ENCODE peak calls at places on chromosomes 16 and 17, in four cellular contexts. One of them, this sample, is unnamed.

GRCh38 chr17:40086150-40087044 is 14.0 kb downstream of the NR1D1 start:
- DNase-seq in HepG2: peak; percentile 52
- DNase-seq in GM12878: no peak
- DNase-seq in K562: peak; percentile 89
- DNase-seq in this sample: peak; percentile 92

GRCh38 chr16:31352344-31353115 is 2.4 kb upstream of the ITGAX start:
- DNase-seq in HepG2: no peak
- DNase-seq in GM12878: no peak
- DNase-seq in K562: no peak
- DNase-seq in this sample: no peak

GRCh38 chr16:89090182-89090630 is 3.4 kb upstream of the ACSF3 start:
- DNase-seq in HepG2: no peak
- DNase-seq in GM12878: no peak
- DNase-seq in K562: peak; percentile 68
- DNase-seq in this sample: no peak

GRCh38 chr17:6498798-6499540 is 54.7 kb downstream of the PIMREG start:
- DNase-seq in HepG2: no peak
- DNase-seq in GM12878: no peak
- DNase-seq in K562: no peak
- DNase-seq in this sample: no peak

GRCh38 chr17:17151962-17152361 is 54.2 kb downstream of the PLD6 start:
- DNase-seq in HepG2: no peak
- DNase-seq in GM12878: no peak
- DNase-seq in K562: no peak
- DNase-seq in this sample: no peak

GRCh38 chr17:48024149-48025039 is 13.2 kb downstream of the COPZ2 start:
- DNase-seq in HepG2: no peak
- DNase-seq in GM12878: no peak
- DNase-seq in K562: no peak
- DNase-seq in this sample: no peak

GRCh38 chr17:2214887-2215615 is 88.5 kb downstream of the SMG6 start:
- DNase-seq in HepG2: no peak
- DNase-seq in GM12878: no peak
- DNase-seq in K562: no peak
- DNase-seq in this sample: peak; percentile 43

GRCh38 chr16:4087099-4087885 is 28.9 kb downstream of the ADCY9 start:
- DNase-seq in HepG2: no peak
- DNase-seq in GM12878: no peak
- DNase-seq in K562: no peak
- DNase-seq in this sample: no peak

GRCh38 chr17:2624292-2624731 is 30.9 kb downstream of the PAFAH1B1 start:
- DNase-seq in HepG2: no peak
- DNase-seq in GM12878: peak; percentile 21
- DNase-seq in K562: no peak
- DNase-seq in this sample: no peak

GRCh38 chr17:37239690-37240344 is 136.0 kb upstream of the C17orf78 start:
- DNase-seq in HepG2: peak; percentile 8
- DNase-seq in GM12878: no peak
- DNase-seq in K562: no peak
- DNase-seq in this sample: peak; percentile 33

DNA sequence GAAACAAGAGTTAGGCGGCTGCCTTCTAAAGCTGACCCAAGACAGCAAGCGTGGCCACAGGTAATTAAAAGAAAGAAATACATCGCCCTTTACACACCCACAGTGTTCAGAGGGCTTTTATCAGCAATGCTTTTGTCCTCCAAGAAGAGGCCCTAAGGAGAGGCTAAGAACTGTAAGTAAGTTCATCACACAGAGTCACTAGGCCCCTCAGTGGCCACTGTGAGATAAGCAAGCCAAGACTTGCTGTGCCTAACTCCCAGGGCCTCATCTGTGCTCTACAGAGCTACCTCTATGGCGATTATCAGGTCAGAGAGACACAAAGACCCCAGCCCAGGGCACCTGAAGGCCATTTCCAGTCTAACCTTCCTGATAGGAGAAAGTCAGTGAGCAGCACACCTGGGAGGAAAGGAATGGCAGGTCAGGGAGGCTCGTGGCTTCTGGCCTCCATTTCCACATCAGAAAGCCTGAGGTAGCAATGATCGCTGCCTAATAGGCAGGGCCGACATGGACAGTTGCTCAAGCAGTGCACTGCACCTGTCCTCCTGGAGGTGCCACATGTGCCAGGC is 545.2 kb upstream of the CDH11 start:
- DNase-seq in HepG2: peak; percentile 9
- DNase-seq in GM12878: no peak
- DNase-seq in K562: no peak
- DNase-seq in this sample: no peak
- TF ChIP-seq NFIC in HepG2: no peak
- TF ChIP-seq NFIC in GM12878: no peak
- TF ChIP-seq NFIC in K562: no peak
- TF ChIP-seq NFIC in this sample: no peak

DNA sequence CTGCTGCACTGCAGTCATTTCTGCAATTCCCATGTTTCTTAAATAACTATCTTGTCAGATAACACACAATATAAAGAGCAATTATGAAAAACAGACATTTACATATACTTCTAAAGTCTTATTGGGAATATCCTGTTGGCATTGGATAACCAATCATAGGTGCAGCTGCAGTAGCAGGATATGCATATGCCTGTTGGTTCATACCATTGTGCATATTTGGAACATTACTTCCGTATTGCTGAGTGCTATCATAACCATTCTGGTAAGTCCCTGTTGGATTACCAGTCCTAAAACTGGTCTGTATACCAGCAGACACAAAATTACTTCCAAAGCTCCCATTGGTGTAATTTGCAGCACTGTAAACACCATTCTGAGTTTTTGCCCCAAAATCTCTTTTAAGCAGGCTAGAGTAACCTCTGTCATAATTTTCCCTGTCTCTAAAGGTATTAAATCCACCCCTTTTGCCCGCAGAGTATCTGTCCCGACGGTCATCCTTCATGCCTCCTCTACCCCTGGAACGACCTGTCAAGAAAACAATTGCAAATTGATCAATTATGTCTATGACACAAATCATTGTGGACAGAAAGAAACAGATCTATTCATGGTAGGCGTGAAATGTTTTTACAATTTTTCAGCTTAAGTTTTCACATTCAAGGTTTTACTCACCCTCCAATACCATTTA is 3.1 kb upstream of the POLG2 start:
- DNase-seq in HepG2: no peak
- DNase-seq in GM12878: no peak
- DNase-seq in K562: no peak
- DNase-seq in this sample: no peak
- TF ChIP-seq NFIC in HepG2: no peak
- TF ChIP-seq NFIC in GM12878: no peak
- TF ChIP-seq NFIC in K562: no peak
- TF ChIP-seq NFIC in this sample: no peak

GRCh38 chr16:20611975-20612471 is 35.9 kb upstream of the ACSM2B start:
- DNase-seq in HepG2: no peak
- DNase-seq in GM12878: no peak
- DNase-seq in K562: no peak
- DNase-seq in this sample: no peak
- TF ChIP-seq NFIC in HepG2: no peak
- TF ChIP-seq NFIC in GM12878: no peak
- TF ChIP-seq NFIC in K562: no peak
- TF ChIP-seq NFIC in this sample: no peak

GRCh38 chr16:30054959-30055553 is 10.5 kb upstream of the ALDOA start:
- DNase-seq in HepG2: peak; percentile 62
- DNase-seq in GM12878: no peak
- DNase-seq in K562: peak; percentile 54
- DNase-seq in this sample: peak; percentile 56
- TF ChIP-seq NFIC in HepG2: no peak
- TF ChIP-seq NFIC in GM12878: no peak
- TF ChIP-seq NFIC in K562: no peak
- TF ChIP-seq NFIC in this sample: no peak

GRCh38 chr16:10657925-10658324 is 36.8 kb downstream of the TEKT5 start:
- DNase-seq in HepG2: peak; percentile 51
- DNase-seq in GM12878: no peak
- DNase-seq in K562: no peak
- DNase-seq in this sample: no peak

GRCh38 chr16:10661236-10661635 is 33.5 kb downstream of the TEKT5 start:
- DNase-seq in HepG2: no peak
- DNase-seq in GM12878: no peak
- DNase-seq in K562: no peak
- DNase-seq in this sample: no peak

GRCh38 chr16:10656618-10657017 is 38.1 kb downstream of the TEKT5 start:
- DNase-seq in HepG2: no peak
- DNase-seq in GM12878: no peak
- DNase-seq in K562: no peak
- DNase-seq in this sample: no peak

GRCh38 chr16:10661737-10662136 is 33.0 kb downstream of the TEKT5 start:
- DNase-seq in HepG2: no peak
- DNase-seq in GM12878: no peak
- DNase-seq in K562: no peak
- DNase-seq in this sample: no peak

GRCh38 chr16:10658943-10659342 is 35.8 kb downstream of the TEKT5 start:
- DNase-seq in HepG2: no peak
- DNase-seq in GM12878: no peak
- DNase-seq in K562: no peak
- DNase-seq in this sample: no peak
- TF ChIP-seq NFIC in HepG2: no peak
- TF ChIP-seq NFIC in GM12878: no peak
- TF ChIP-seq NFIC in K562: no peak
- TF ChIP-seq NFIC in this sample: no peak

GRCh38 chr17:38898291-38898679 is 27.1 kb upstream of the LASP1NB start:
- DNase-seq in HepG2: no peak
- DNase-seq in GM12878: no peak
- DNase-seq in K562: no peak
- DNase-seq in this sample: no peak
- TF ChIP-seq NFIC in HepG2: no peak
- TF ChIP-seq NFIC in GM12878: no peak
- TF ChIP-seq NFIC in K562: peak; percentile 23
- TF ChIP-seq NFIC in this sample: no peak

GRCh38 chr17:82810644-82811430 is 29.0 kb downstream of the ZNF750 start:
- DNase-seq in HepG2: no peak
- DNase-seq in GM12878: no peak
- DNase-seq in K562: no peak
- DNase-seq in this sample: no peak
- TF ChIP-seq NFIC in HepG2: no peak
- TF ChIP-seq NFIC in GM12878: no peak
- TF ChIP-seq NFIC in K562: no peak
- TF ChIP-seq NFIC in this sample: no peak

DNA sequence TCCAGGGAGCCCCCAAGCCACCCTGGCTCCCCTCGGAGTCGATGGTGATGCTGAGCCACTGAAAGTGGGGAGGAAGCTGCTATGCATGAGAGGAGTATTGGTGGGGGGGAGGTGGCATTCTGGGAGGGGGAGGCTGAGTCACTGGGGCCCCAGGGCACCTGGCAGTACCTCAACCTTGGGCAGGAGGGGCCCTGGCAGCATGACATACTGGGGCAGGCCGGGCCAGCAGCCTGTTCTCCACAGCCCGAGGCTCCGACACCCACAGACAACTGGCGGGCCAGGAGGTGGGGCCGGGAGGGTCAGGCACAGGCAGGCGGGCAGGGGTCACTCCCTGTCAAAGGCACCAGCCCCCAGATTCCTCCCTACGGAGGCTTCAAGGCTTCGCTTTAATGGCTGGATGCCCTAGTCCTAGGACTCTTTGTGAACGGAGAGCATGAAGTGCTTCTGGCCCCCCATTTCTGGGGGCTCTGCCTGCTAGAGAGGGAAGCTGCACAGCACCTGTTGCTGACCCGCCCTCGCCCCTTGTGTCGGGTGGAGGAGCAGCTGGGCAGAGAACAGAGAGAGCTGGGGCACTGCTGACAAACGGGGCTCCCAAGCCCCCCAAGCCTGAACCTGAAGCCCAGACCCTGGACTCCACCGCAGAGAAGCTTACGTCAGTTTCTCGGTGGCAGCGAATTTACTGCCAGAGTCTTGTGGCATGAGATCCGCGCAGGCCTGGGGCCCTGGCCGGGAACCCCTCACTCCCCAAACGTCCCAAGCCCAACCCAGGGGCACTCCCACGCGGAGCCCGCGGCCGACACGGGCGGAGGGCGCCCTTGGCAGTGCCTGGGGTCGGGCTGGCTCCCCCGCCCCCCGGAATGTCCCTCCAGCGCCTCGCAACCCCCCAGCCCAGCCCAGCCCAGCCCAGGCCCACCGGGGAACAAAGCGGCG is 773 bp downstream of the CASKIN2 start:
- DNase-seq in HepG2: no peak
- DNase-seq in GM12878: no peak
- DNase-seq in K562: peak; percentile 42
- DNase-seq in this sample: peak; percentile 64
- TF ChIP-seq NFIC in HepG2: no peak
- TF ChIP-seq NFIC in GM12878: no peak
- TF ChIP-seq NFIC in K562: no peak
- TF ChIP-seq NFIC in this sample: no peak

DNA sequence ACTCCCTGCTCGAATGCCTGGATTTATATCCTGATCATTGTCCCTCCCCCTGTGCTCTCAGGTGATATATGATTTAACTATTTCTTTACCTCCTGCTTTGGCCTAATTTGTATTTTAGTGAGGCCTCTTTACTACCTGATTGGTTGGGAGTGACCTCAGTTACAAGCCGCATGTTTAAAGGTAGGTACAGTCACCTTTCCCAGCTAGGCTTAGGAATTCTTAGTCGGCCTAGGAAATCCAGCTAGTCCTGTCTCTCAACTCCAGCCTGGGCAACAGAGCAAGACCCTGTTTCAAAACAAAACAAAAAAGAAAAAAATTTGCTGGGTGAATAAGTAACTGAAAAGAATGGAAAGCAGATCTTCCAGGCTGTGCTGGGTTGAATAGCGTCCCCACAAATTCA is 26.8 kb upstream of the ST6GALNAC2 start:
- DNase-seq in HepG2: no peak
- DNase-seq in GM12878: no peak
- DNase-seq in K562: no peak
- DNase-seq in this sample: no peak
- TF ChIP-seq NFIC in HepG2: no peak
- TF ChIP-seq NFIC in GM12878: no peak
- TF ChIP-seq NFIC in K562: no peak
- TF ChIP-seq NFIC in this sample: no peak

DNA sequence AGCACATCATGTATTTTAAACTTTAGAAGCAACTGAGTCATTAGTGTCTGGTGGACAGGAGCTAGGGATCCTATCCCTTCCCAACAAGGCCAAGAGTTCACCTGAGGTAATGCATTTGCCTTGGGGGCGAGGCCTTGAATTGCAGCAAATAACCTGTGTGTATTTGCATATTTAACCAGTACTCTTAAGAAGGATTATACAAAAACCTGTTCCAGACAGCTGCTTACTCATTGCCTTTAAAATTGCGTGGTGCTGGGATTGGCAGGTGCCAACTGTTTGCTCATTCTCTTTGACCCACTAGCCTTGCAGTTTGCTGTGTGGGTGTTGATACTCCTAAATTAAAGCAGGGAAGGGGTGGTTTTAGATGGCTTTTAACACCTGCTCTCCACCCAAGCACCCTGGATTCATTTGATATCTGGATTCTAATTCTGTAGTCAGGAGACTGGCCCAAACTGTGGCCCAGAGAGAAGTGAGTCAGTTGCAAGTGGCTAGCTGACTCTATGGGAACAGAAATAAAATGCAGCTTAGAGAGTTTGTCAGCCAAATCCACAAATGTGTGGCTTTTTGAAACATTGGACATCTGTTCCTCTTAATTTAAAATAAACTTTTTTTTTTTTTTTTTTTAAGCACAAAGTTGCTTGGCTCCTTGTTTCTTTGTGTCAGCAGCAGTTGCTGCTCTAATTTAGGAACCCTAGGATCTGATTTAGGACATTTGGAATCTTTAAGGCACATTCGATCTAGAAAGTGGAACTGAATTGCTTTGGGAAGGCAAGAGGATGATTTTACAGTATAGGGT is 47.0 kb downstream of the TUBD1 start:
- DNase-seq in HepG2: peak; percentile 89
- DNase-seq in GM12878: no peak
- DNase-seq in K562: peak; percentile 44
- DNase-seq in this sample: no peak
- TF ChIP-seq NFIC in HepG2: no peak
- TF ChIP-seq NFIC in GM12878: peak; percentile 77
- TF ChIP-seq NFIC in K562: no peak
- TF ChIP-seq NFIC in this sample: peak; percentile 20